ENCODE peak calls at places on chromosome X, in four cellular contexts. One of them, this sample, is unnamed.

GRCh38 chrX:48626401-48627298 is 29.4 kb downstream of the WDR13 start:
- DNase-seq in upper lobe of left lung: no peak
- DNase-seq in AG10803: no peak
- DNase-seq in foreskin fibroblast: peak; percentile 30
- DNase-seq in this sample: no peak

GRCh38 chrX:65900850-65901844 is 138.7 kb downstream of the VSIG4 start:
- DNase-seq in AG10803: no peak
- DNase-seq in upper lobe of left lung: no peak
- DNase-seq in foreskin fibroblast: no peak
- DNase-seq in this sample: no peak

GRCh38 chrX:111490683-111491082 is 20.8 kb upstream of the SERTM2 start:
- DNase-seq in AG10803: no peak
- DNase-seq in foreskin fibroblast: no peak
- DNase-seq in upper lobe of left lung: no peak
- DNase-seq in this sample: no peak

GRCh38 chrX:68666580-68666979 is 19.1 kb downstream of the STARD8 start:
- DNase-seq in AG10803: no peak
- DNase-seq in upper lobe of left lung: peak; percentile 31
- DNase-seq in foreskin fibroblast: no peak
- DNase-seq in this sample: no peak

GRCh38 chrX:130626521-130626920 is 224.7 kb downstream of the RBMX2 start:
- DNase-seq in upper lobe of left lung: no peak
- DNase-seq in AG10803: peak; percentile 89
- DNase-seq in foreskin fibroblast: peak; percentile 31
- DNase-seq in this sample: no peak

GRCh38 chrX:140765043-140765784 is 55.7 kb downstream of the LINC00632 start:
- DNase-seq in AG10803: peak; percentile 52
- DNase-seq in upper lobe of left lung: no peak
- DNase-seq in foreskin fibroblast: peak; percentile 45
- DNase-seq in this sample: no peak

GRCh38 chrX:71148278-71148663 is 3.6 kb downstream of the NLGN3 start:
- DNase-seq in AG10803: no peak
- DNase-seq in upper lobe of left lung: no peak
- DNase-seq in foreskin fibroblast: no peak
- DNase-seq in this sample: no peak

GRCh38 chrX:69024931-69025330 is 140.3 kb downstream of the PJA1 start:
- DNase-seq in foreskin fibroblast: peak; percentile 24
- DNase-seq in upper lobe of left lung: peak; percentile 65
- DNase-seq in AG10803: peak; percentile 58
- DNase-seq in this sample: no peak

GRCh38 chrX:65136424-65136823 is 160.2 kb upstream of the ZC4H2 start:
- DNase-seq in foreskin fibroblast: no peak
- DNase-seq in upper lobe of left lung: no peak
- DNase-seq in AG10803: no peak
- DNase-seq in this sample: no peak

GRCh38 chrX:11787564-11787963 is 29.5 kb downstream of the MSL3 start:
- DNase-seq in upper lobe of left lung: peak; percentile 37
- DNase-seq in foreskin fibroblast: peak; percentile 47
- DNase-seq in AG10803: peak; percentile 26
- DNase-seq in this sample: peak; percentile 46

GRCh38 chrX:71198066-71198465 is 25.0 kb upstream of the GJB1 start:
- DNase-seq in foreskin fibroblast: no peak
- DNase-seq in AG10803: no peak
- DNase-seq in upper lobe of left lung: no peak
- DNase-seq in this sample: peak; percentile 13

GRCh38 chrX:137405449-137406140 is 160.3 kb upstream of the ZIC3 start:
- DNase-seq in upper lobe of left lung: no peak
- DNase-seq in AG10803: no peak
- DNase-seq in foreskin fibroblast: no peak
- DNase-seq in this sample: no peak

DNA sequence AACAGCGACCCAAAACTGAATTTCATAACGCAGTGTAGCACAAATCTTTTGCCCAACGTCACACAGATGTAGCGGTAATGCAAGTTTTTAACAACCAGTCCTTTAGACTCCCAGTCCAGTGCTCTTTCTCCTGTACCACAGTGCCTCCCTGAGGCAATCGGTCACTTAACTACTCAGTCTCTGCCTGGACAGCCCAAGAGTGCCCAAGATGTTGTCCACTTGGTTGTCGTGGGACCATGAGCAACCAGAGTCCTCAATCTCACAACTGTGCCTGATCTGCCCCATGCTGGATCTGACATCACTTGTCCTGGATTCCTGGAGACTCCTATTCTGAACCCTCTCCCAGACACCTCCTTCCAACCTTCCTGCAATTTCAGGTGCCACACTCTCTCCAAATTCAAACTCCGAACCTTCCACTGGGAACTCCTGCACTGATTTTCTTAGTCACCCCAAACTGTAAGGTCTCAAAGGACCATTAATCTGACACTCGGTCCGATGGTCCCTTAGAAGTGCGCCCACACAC is 702 bp downstream of the MMGT1 start:
- DNase-seq in AG10803: peak; percentile 25
- DNase-seq in foreskin fibroblast: peak; percentile 35
- DNase-seq in upper lobe of left lung: peak; percentile 36
- DNase-seq in this sample: no peak
- TF ChIP-seq CTCF in AG10803: peak; percentile 24
- TF ChIP-seq CTCF in foreskin fibroblast: no peak
- TF ChIP-seq CTCF in upper lobe of left lung: no peak
- TF ChIP-seq CTCF in this sample: no peak

GRCh38 chrX:37060999-37061398 is 52.8 kb downstream of the FAM47C start:
- DNase-seq in AG10803: peak; percentile 17
- DNase-seq in foreskin fibroblast: peak; percentile 13
- DNase-seq in upper lobe of left lung: no peak
- DNase-seq in this sample: no peak
- TF ChIP-seq CTCF in AG10803: peak; percentile 55
- TF ChIP-seq CTCF in foreskin fibroblast: peak; percentile 34
- TF ChIP-seq CTCF in upper lobe of left lung: peak; percentile 39
- TF ChIP-seq CTCF in this sample: no peak

GRCh38 chrX:21723097-21723496 is 34.8 kb downstream of the SMPX start:
- DNase-seq in upper lobe of left lung: no peak
- DNase-seq in AG10803: peak; percentile 35
- DNase-seq in foreskin fibroblast: peak; percentile 10
- DNase-seq in this sample: no peak

GRCh38 chrX:21721175-21721574 is 36.7 kb downstream of the SMPX start:
- DNase-seq in upper lobe of left lung: no peak
- DNase-seq in AG10803: peak; percentile 32
- DNase-seq in foreskin fibroblast: no peak
- DNase-seq in this sample: no peak

GRCh38 chrX:21725498-21725897 is 32.4 kb downstream of the SMPX start:
- DNase-seq in foreskin fibroblast: peak; percentile 26
- DNase-seq in AG10803: peak; percentile 45
- DNase-seq in upper lobe of left lung: no peak
- DNase-seq in this sample: no peak

GRCh38 chrX:21725916-21726315 is 32.0 kb downstream of the SMPX start:
- DNase-seq in AG10803: no peak
- DNase-seq in foreskin fibroblast: no peak
- DNase-seq in upper lobe of left lung: no peak
- DNase-seq in this sample: no peak

GRCh38 chrX:21723814-21724213 is 34.1 kb downstream of the SMPX start:
- DNase-seq in upper lobe of left lung: no peak
- DNase-seq in AG10803: no peak
- DNase-seq in foreskin fibroblast: no peak
- DNase-seq in this sample: no peak
- TF ChIP-seq CTCF in upper lobe of left lung: no peak
- TF ChIP-seq CTCF in AG10803: no peak
- TF ChIP-seq CTCF in foreskin fibroblast: no peak
- TF ChIP-seq CTCF in this sample: no peak

DNA sequence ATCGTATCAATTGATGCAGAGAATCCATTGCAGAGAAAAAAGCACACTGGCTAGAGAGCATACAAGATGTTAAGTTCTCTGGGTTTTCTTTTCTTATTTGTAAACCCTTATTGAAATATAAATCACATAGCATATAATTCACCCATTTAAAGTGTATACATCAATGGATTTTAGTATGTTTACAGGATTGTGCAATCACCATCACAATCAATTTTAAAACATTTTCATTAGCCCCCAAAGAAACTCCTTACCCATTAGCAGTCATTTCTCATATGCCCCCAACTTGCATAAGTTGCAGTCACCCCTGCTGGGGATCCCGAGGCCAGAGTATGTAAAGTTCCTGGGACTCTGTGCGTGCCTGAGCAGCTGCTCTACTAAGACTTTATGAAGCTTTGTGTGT is 34.9 kb upstream of the TRO start:
- DNase-seq in AG10803: no peak
- DNase-seq in upper lobe of left lung: no peak
- DNase-seq in foreskin fibroblast: no peak
- DNase-seq in this sample: no peak
- TF ChIP-seq CTCF in AG10803: no peak
- TF ChIP-seq CTCF in upper lobe of left lung: no peak
- TF ChIP-seq CTCF in foreskin fibroblast: no peak
- TF ChIP-seq CTCF in this sample: no peak

DNA sequence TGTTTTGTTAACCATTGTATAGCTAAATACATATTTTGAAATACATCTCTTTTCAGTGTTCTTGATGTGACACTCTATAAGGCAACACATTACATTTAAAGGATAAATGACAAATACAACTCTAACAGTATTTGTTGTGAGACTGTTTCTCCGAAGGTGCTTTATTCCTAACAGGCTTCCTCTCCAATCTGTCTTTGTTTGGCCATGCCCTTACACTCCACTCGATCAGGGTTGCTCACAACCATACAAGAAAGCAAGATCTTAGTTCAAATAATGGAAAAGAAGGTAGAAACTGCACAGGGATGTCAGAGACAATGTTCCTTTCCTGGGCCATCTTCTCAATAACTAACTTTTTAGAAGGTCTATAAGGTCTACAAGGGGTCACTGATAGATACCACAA is 36.5 kb downstream of the AMMECR1 start:
- DNase-seq in foreskin fibroblast: no peak
- DNase-seq in AG10803: no peak
- DNase-seq in upper lobe of left lung: no peak
- DNase-seq in this sample: no peak
- TF ChIP-seq CTCF in foreskin fibroblast: no peak
- TF ChIP-seq CTCF in AG10803: no peak
- TF ChIP-seq CTCF in upper lobe of left lung: no peak
- TF ChIP-seq CTCF in this sample: no peak

This sample was measured in activated B cell treated with CpG ODN at 0.5 μM for 24 hours.